ENCODE peak calls at places on chromosomes 5 and 9, in five cellular contexts. One of them, this sample, is unnamed. For H3K4me1 and H3K36me3, the result is how much of the 10 kb centered on the place peaks cover.

GRCh38 chr5:126003309-126003708 is 419.9 kb upstream of the GRAMD2B start:
- DNase-seq in PC-3: no peak
- DNase-seq in ovary: peak
- DNase-seq in adrenal gland: no peak
- DNase-seq in psoas muscle: no peak
- DNase-seq in this sample: peak

GRCh38 chr5:142206801-142207200 is 98.2 kb downstream of the NDFIP1 start:
- DNase-seq in adrenal gland: no peak
- DNase-seq in PC-3: peak
- DNase-seq in ovary: no peak
- DNase-seq in psoas muscle: no peak
- DNase-seq in this sample: peak

GRCh38 chr5:176739461-176740051 is 70.8 kb upstream of the UNC5A start:
- DNase-seq in PC-3: no peak
- DNase-seq in psoas muscle: no peak
- DNase-seq in adrenal gland: peak
- DNase-seq in ovary: peak
- DNase-seq in this sample: no peak

GRCh38 chr9:128724744-128725211 is 851 bp upstream of the ZDHHC12 start:
- DNase-seq in ovary: peak
- DNase-seq in adrenal gland: peak
- DNase-seq in PC-3: peak
- DNase-seq in psoas muscle: peak
- DNase-seq in this sample: peak

GRCh38 chr9:107700902-107701301 is 211.3 kb upstream of the KLF4 start:
- DNase-seq in PC-3: no peak
- DNase-seq in psoas muscle: no peak
- DNase-seq in adrenal gland: no peak
- DNase-seq in ovary: no peak
- DNase-seq in this sample: no peak

GRCh38 chr5:172322028-172322965 is 38.7 kb upstream of the UBTD2 start:
- DNase-seq in psoas muscle: no peak
- DNase-seq in adrenal gland: no peak
- DNase-seq in PC-3: no peak
- DNase-seq in ovary: no peak
- DNase-seq in this sample: peak

GRCh38 chr9:16803648-16804047 is 66.8 kb downstream of the BNC2 start:
- DNase-seq in PC-3: no peak
- DNase-seq in adrenal gland: no peak
- DNase-seq in psoas muscle: no peak
- DNase-seq in ovary: no peak
- DNase-seq in this sample: no peak

GRCh38 chr5:177303121-177303924 is at the start of the genes PRELID1 and RAB24:
- DNase-seq in psoas muscle: peak
- DNase-seq in ovary: peak
- DNase-seq in adrenal gland: peak
- DNase-seq in PC-3: peak
- DNase-seq in this sample: peak

GRCh38 chr5:100551183-100551582 is 16.0 kb downstream of the FAM174A start:
- DNase-seq in psoas muscle: no peak
- DNase-seq in ovary: no peak
- DNase-seq in adrenal gland: no peak
- DNase-seq in PC-3: no peak
- DNase-seq in this sample: no peak

GRCh38 chr9:35791321-35791921 is at the start of gene NPR2:
- DNase-seq in ovary: peak
- DNase-seq in adrenal gland: peak
- DNase-seq in PC-3: no peak
- DNase-seq in psoas muscle: peak
- DNase-seq in this sample: peak

GRCh38 chr9:6962164-6962563 is 204.4 kb downstream of the KDM4C start:
- DNase-seq in psoas muscle: no peak
- DNase-seq in adrenal gland: no peak
- DNase-seq in ovary: no peak
- DNase-seq in PC-3: no peak
- DNase-seq in this sample: no peak

GRCh38 chr5:34685485-34686197 is 29.5 kb downstream of the RAI14 start:
- DNase-seq in psoas muscle: no peak
- DNase-seq in ovary: no peak
- DNase-seq in adrenal gland: no peak
- DNase-seq in PC-3: peak
- DNase-seq in this sample: no peak
- H3K4me1 ChIP-seq in psoas muscle: under half
- H3K4me1 ChIP-seq in ovary: under half
- H3K4me1 ChIP-seq in adrenal gland: under half
- H3K4me1 ChIP-seq in PC-3: half or more
- H3K4me1 ChIP-seq in this sample: under half

GRCh38 chr5:315488-316209 is 5.9 kb upstream of the AHRR start:
- DNase-seq in psoas muscle: no peak
- DNase-seq in ovary: no peak
- DNase-seq in adrenal gland: no peak
- DNase-seq in PC-3: no peak
- DNase-seq in this sample: no peak
- H3K36me3 ChIP-seq in psoas muscle: under half
- H3K36me3 ChIP-seq in ovary: under half
- H3K36me3 ChIP-seq in adrenal gland: under half
- H3K36me3 ChIP-seq in PC-3: under half
- H3K36me3 ChIP-seq in this sample: under half

DNA sequence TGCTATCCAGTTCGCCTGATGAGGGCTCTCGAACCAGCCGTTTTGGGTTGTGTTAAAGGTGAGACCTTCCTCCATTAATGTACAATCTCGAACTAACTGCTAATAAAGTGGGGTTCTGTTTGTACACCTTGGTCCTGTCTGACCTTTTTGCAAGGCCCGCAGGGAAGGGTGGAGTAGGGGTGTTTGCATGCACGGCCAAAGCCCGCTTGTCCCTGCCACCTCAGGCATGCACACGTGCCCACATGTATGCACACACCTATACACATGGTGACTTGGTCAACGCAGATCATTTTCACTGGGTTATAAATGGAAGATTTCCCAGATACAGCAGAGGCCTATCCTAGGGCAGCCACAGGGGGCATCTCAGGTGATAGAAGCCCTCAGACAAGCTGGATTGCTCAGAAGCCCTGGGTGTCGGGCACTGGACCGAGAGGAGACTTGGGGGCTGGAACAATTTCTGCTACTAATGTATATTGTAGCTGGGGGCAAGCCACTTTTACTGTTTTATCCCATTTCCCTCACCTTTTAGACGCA is 50.2 kb downstream of the NDST1 start:
- DNase-seq in PC-3: no peak
- DNase-seq in adrenal gland: no peak
- DNase-seq in psoas muscle: no peak
- DNase-seq in ovary: peak
- DNase-seq in this sample: no peak
- H3K4me1 ChIP-seq in PC-3: under half
- H3K4me1 ChIP-seq in adrenal gland: under half
- H3K4me1 ChIP-seq in psoas muscle: under half
- H3K4me1 ChIP-seq in ovary: under half
- H3K4me1 ChIP-seq in this sample: under half

DNA sequence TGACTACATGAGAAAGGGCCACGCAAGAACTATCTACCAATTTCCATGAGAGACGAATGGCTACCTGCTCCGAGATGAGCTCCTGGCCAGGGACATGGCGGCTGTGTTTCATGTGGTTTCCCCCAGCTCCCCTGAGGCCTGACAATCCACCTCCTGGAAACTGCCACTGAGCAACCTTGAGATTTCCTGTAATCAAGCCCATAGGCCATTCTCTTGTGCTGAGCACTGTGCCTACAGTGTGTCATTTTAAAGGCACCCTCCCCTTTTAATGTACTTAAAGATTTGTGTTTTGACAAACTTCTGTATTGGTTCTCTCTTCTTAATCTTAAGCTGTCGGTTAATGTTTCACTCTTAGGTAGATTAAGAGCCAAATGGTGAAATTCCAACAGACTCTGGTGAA is 72.3 kb downstream of the SECISBP2 start:
- DNase-seq in PC-3: no peak
- DNase-seq in ovary: no peak
- DNase-seq in psoas muscle: no peak
- DNase-seq in adrenal gland: no peak
- DNase-seq in this sample: no peak
- H3K36me3 ChIP-seq in PC-3: under half
- H3K36me3 ChIP-seq in ovary: under half
- H3K36me3 ChIP-seq in psoas muscle: under half
- H3K36me3 ChIP-seq in adrenal gland: half or more
- H3K36me3 ChIP-seq in this sample: under half

This sample was measured in thyroid gland.